ENCODE peak calls at places on chromosomes 6 and 20, in nine cellular contexts. One of them, this sample, is unnamed.

GRCh38 chr6:7051780-7052440 is 55.9 kb upstream of the RREB1 start:
- DNase-seq in left lung: peak
- DNase-seq in RWPE1: no peak
- DNase-seq in OCI-LY7: no peak
- DNase-seq in foreskin keratinocyte: no peak
- DNase-seq in caudate nucleus: no peak
- DNase-seq in H9: peak
- DNase-seq in psoas muscle: peak
- DNase-seq in IMR-90: no peak
- DNase-seq in this sample: no peak

GRCh38 chr20:36030143-36030542 is 61.8 kb downstream of the CNBD2 start:
- DNase-seq in left lung: no peak
- DNase-seq in RWPE1: no peak
- DNase-seq in OCI-LY7: no peak
- DNase-seq in foreskin keratinocyte: no peak
- DNase-seq in caudate nucleus: no peak
- DNase-seq in H9: no peak
- DNase-seq in psoas muscle: peak
- DNase-seq in IMR-90: peak
- DNase-seq in this sample: no peak

GRCh38 chr6:35911871-35912653 is 8.8 kb downstream of the SRPK1 start:
- DNase-seq in left lung: no peak
- DNase-seq in RWPE1: no peak
- DNase-seq in OCI-LY7: no peak
- DNase-seq in foreskin keratinocyte: no peak
- DNase-seq in caudate nucleus: no peak
- DNase-seq in H9: no peak
- DNase-seq in psoas muscle: no peak
- DNase-seq in IMR-90: peak
- DNase-seq in this sample: no peak

GRCh38 chr6:133621751-133622150 is 267.2 kb upstream of the TCF21 start:
- DNase-seq in left lung: no peak
- DNase-seq in RWPE1: no peak
- DNase-seq in OCI-LY7: no peak
- DNase-seq in foreskin keratinocyte: no peak
- DNase-seq in caudate nucleus: no peak
- DNase-seq in H9: no peak
- DNase-seq in psoas muscle: no peak
- DNase-seq in IMR-90: peak
- DNase-seq in this sample: no peak

GRCh38 chr6:157096522-157096921 is 226.8 kb downstream of the TMEM242 start:
- DNase-seq in left lung: no peak
- DNase-seq in RWPE1: no peak
- DNase-seq in OCI-LY7: no peak
- DNase-seq in foreskin keratinocyte: no peak
- DNase-seq in caudate nucleus: no peak
- DNase-seq in H9: no peak
- DNase-seq in psoas muscle: no peak
- DNase-seq in IMR-90: no peak
- DNase-seq in this sample: no peak

GRCh38 chr6:164108869-164109769 is 694.6 kb downstream of the QKI start:
- DNase-seq in left lung: no peak
- DNase-seq in RWPE1: peak
- DNase-seq in OCI-LY7: no peak
- DNase-seq in foreskin keratinocyte: peak
- DNase-seq in caudate nucleus: no peak
- DNase-seq in H9: no peak
- DNase-seq in psoas muscle: peak
- DNase-seq in IMR-90: no peak
- DNase-seq in this sample: no peak

GRCh38 chr6:163206196-163206595 is 208.3 kb upstream of the QKI start:
- DNase-seq in left lung: no peak
- DNase-seq in RWPE1: no peak
- DNase-seq in OCI-LY7: no peak
- DNase-seq in foreskin keratinocyte: no peak
- DNase-seq in caudate nucleus: no peak
- DNase-seq in H9: no peak
- DNase-seq in psoas muscle: no peak
- DNase-seq in IMR-90: no peak
- DNase-seq in this sample: no peak

GRCh38 chr6:24431045-24431451 is 28.3 kb downstream of the MRS2 start:
- DNase-seq in left lung: no peak
- DNase-seq in RWPE1: peak
- DNase-seq in OCI-LY7: peak
- DNase-seq in foreskin keratinocyte: no peak
- DNase-seq in caudate nucleus: no peak
- DNase-seq in H9: no peak
- DNase-seq in psoas muscle: no peak
- DNase-seq in IMR-90: peak
- DNase-seq in this sample: no peak

GRCh38 chr20:18913701-18914100 is 100.1 kb downstream of the SCP2D1 start:
- DNase-seq in left lung: no peak
- DNase-seq in RWPE1: no peak
- DNase-seq in OCI-LY7: no peak
- DNase-seq in foreskin keratinocyte: no peak
- DNase-seq in caudate nucleus: no peak
- DNase-seq in H9: no peak
- DNase-seq in psoas muscle: no peak
- DNase-seq in IMR-90: no peak
- DNase-seq in this sample: no peak
- H3K27ac ChIP-seq in left lung: no peak
- H3K27ac ChIP-seq in RWPE1: no peak
- H3K27ac ChIP-seq in OCI-LY7: no peak
- H3K27ac ChIP-seq in foreskin keratinocyte: no peak
- H3K27ac ChIP-seq in caudate nucleus: no peak
- H3K27ac ChIP-seq in H9: no peak
- H3K27ac ChIP-seq in psoas muscle: no peak
- H3K27ac ChIP-seq in IMR-90: no peak
- H3K27ac ChIP-seq in this sample: no peak

DNA sequence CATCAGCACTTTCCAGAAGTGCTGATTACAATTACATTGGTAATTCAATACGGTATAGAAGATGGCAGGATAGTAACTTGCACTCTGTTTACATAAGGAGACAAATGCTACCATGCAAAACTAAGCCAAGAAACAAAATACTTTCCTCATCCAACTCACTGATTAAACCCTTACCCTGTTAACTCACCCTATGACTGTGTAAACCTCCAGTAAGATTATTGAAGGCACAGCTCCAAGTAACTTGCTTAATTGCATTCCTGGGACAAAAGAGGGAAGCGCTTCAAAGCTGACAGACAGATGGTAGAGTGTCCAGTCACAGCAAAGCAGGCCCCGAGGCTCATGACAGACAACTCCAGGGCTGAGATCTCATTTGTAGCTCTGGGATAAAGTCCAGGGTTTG is 6.9 kb upstream of the KIF16B start:
- DNase-seq in left lung: no peak
- DNase-seq in RWPE1: peak
- DNase-seq in OCI-LY7: no peak
- DNase-seq in foreskin keratinocyte: peak
- DNase-seq in caudate nucleus: no peak
- DNase-seq in H9: no peak
- DNase-seq in psoas muscle: no peak
- DNase-seq in IMR-90: peak
- DNase-seq in this sample: peak
- H3K27ac ChIP-seq in left lung: no peak
- H3K27ac ChIP-seq in RWPE1: peak
- H3K27ac ChIP-seq in OCI-LY7: no peak
- H3K27ac ChIP-seq in foreskin keratinocyte: no peak
- H3K27ac ChIP-seq in caudate nucleus: no peak
- H3K27ac ChIP-seq in H9: no peak
- H3K27ac ChIP-seq in psoas muscle: peak
- H3K27ac ChIP-seq in IMR-90: no peak
- H3K27ac ChIP-seq in this sample: peak

GRCh38 chr20:41318271-41318649 is 729 bp upstream of the ZHX3 start:
- DNase-seq in left lung: no peak
- DNase-seq in RWPE1: no peak
- DNase-seq in OCI-LY7: no peak
- DNase-seq in foreskin keratinocyte: no peak
- DNase-seq in caudate nucleus: no peak
- DNase-seq in H9: no peak
- DNase-seq in psoas muscle: no peak
- DNase-seq in IMR-90: no peak
- DNase-seq in this sample: no peak
- H3K27ac ChIP-seq in left lung: peak
- H3K27ac ChIP-seq in RWPE1: no peak
- H3K27ac ChIP-seq in OCI-LY7: no peak
- H3K27ac ChIP-seq in foreskin keratinocyte: no peak
- H3K27ac ChIP-seq in caudate nucleus: peak
- H3K27ac ChIP-seq in H9: no peak
- H3K27ac ChIP-seq in psoas muscle: peak
- H3K27ac ChIP-seq in IMR-90: no peak
- H3K27ac ChIP-seq in this sample: peak

DNA sequence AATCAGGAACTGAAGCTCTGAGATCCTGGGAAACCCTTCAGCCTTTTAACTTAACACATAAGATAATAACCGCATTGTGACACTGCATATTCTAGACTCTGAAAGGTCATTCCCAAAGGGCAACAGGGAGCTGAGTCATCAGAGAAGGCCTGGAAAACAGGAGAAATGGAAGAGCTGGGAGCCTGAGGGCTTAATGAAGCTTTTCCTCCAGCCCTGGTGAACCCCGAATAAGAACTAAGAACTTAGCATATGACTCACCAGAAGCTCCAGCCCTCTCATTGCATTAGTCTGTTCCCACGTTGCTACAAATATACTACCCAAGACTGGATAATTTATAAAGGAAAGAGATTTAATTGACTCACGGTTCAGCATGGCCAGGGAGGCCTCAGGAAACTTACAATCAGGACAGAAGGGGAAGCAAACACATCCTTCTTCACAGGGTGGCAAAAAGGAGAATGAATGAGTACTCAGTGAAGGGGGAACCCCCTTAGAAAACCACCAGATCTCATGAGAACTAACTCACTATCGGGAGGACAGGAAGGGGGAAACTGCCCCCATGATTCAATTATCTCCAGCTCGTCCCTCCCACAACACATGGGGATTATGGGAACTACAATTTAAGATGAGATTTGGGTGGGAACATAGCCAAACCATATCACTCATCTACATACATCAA is 648.5 kb downstream of the TFAP2A start:
- DNase-seq in left lung: no peak
- DNase-seq in RWPE1: peak
- DNase-seq in OCI-LY7: no peak
- DNase-seq in foreskin keratinocyte: peak
- DNase-seq in caudate nucleus: no peak
- DNase-seq in H9: no peak
- DNase-seq in psoas muscle: no peak
- DNase-seq in IMR-90: peak
- DNase-seq in this sample: no peak
- H3K27ac ChIP-seq in left lung: no peak
- H3K27ac ChIP-seq in RWPE1: no peak
- H3K27ac ChIP-seq in OCI-LY7: no peak
- H3K27ac ChIP-seq in foreskin keratinocyte: peak
- H3K27ac ChIP-seq in caudate nucleus: no peak
- H3K27ac ChIP-seq in H9: no peak
- H3K27ac ChIP-seq in psoas muscle: no peak
- H3K27ac ChIP-seq in IMR-90: peak
- H3K27ac ChIP-seq in this sample: no peak

DNA sequence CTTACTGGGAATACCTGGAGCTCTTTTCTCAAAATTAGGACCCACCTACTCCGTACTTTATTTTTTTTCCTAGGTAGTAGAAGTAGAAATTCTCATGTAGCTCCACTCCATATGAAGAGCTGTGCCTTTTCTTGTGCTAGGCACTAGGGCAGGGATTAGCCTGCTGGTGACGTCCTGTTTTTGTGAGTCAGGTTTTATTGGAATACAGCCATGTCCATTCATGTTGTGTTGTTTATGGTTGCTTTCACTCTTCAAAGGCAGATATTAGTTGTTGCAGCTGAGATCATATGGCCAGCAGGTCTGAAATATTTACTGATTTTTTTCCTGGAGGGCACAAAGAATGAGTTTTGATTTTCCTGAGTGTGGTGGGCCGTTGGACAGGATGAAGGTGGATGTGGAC is 20.5 kb downstream of the XRN2 start:
- DNase-seq in left lung: no peak
- DNase-seq in RWPE1: peak
- DNase-seq in OCI-LY7: no peak
- DNase-seq in foreskin keratinocyte: peak
- DNase-seq in caudate nucleus: no peak
- DNase-seq in H9: no peak
- DNase-seq in psoas muscle: no peak
- DNase-seq in IMR-90: peak
- DNase-seq in this sample: peak
- H3K27ac ChIP-seq in left lung: peak
- H3K27ac ChIP-seq in RWPE1: no peak
- H3K27ac ChIP-seq in OCI-LY7: no peak
- H3K27ac ChIP-seq in foreskin keratinocyte: peak
- H3K27ac ChIP-seq in caudate nucleus: no peak
- H3K27ac ChIP-seq in H9: no peak
- H3K27ac ChIP-seq in psoas muscle: no peak
- H3K27ac ChIP-seq in IMR-90: peak
- H3K27ac ChIP-seq in this sample: peak

GRCh38 chr6:158218467-158218866 is 50.3 kb downstream of the GTF2H5 start:
- DNase-seq in left lung: no peak
- DNase-seq in RWPE1: no peak
- DNase-seq in OCI-LY7: no peak
- DNase-seq in foreskin keratinocyte: no peak
- DNase-seq in caudate nucleus: no peak
- DNase-seq in H9: no peak
- DNase-seq in psoas muscle: no peak
- DNase-seq in IMR-90: no peak
- DNase-seq in this sample: no peak
- H3K27ac ChIP-seq in left lung: no peak
- H3K27ac ChIP-seq in RWPE1: peak
- H3K27ac ChIP-seq in OCI-LY7: no peak
- H3K27ac ChIP-seq in foreskin keratinocyte: peak
- H3K27ac ChIP-seq in caudate nucleus: no peak
- H3K27ac ChIP-seq in H9: no peak
- H3K27ac ChIP-seq in psoas muscle: no peak
- H3K27ac ChIP-seq in IMR-90: no peak
- H3K27ac ChIP-seq in this sample: peak

DNA sequence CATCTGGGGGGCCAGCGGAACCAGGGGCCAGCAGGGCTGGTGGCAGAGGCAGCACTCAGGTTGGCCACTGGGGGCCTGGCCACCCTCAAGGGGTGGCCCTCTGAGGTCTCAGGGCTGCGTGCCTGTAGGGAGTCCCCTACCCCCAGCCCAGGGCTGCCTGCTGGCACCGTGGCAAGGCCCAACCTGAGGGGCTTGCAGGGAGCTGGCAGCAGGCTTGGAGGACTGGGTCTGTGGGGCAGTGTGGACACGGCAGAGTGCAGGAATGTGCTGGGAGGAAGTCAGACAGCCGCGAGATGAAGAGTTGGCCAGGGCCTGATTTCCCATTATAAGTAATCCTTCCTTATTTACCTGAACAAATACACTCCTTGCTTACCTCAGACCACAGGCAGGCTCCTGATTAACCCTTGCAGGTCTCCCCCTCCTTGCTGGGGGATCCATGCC is at the start of gene SPDEF:
- DNase-seq in left lung: no peak
- DNase-seq in RWPE1: no peak
- DNase-seq in OCI-LY7: no peak
- DNase-seq in foreskin keratinocyte: no peak
- DNase-seq in caudate nucleus: no peak
- DNase-seq in H9: no peak
- DNase-seq in psoas muscle: no peak
- DNase-seq in IMR-90: no peak
- DNase-seq in this sample: peak
- H3K27ac ChIP-seq in left lung: no peak
- H3K27ac ChIP-seq in RWPE1: no peak
- H3K27ac ChIP-seq in OCI-LY7: no peak
- H3K27ac ChIP-seq in foreskin keratinocyte: no peak
- H3K27ac ChIP-seq in caudate nucleus: no peak
- H3K27ac ChIP-seq in H9: no peak
- H3K27ac ChIP-seq in psoas muscle: no peak
- H3K27ac ChIP-seq in IMR-90: no peak
- H3K27ac ChIP-seq in this sample: peak